ENCODE peak calls at places on chromosomes 4 and X, in nine cellular contexts. One of them, this sample, is unnamed.

GRCh38 chr4:116516711-116517110 is 568.7 kb downstream of the TRAM1L1 start:
- DNase-seq in HS-5: no peak
- DNase-seq in HCT116: no peak
- DNase-seq in OCI-LY7: no peak
- DNase-seq in COR-L47: no peak
- DNase-seq in NCI-H1105 treated with DMSO at 0.1 percent for 48 hours: no peak
- DNase-seq in HCEC 1CT: no peak
- DNase-seq in erythroblast: no peak
- DNase-seq in activated naive CD8-positive, alpha-beta T cell treated with anti-CD3 and anti-CD28 coated beads, Interleukin-2, amount 50 U/mL, for 24 hours: no peak
- DNase-seq in this sample: no peak

GRCh38 chrX:148365233-148365632 is 135.2 kb upstream of the AFF2 start:
- DNase-seq in HCT116: no peak
- DNase-seq in activated naive CD8-positive, alpha-beta T cell treated with anti-CD3 and anti-CD28 coated beads, Interleukin-2, amount 50 U/mL, for 24 hours: no peak
- DNase-seq in HS-5: no peak
- DNase-seq in HCEC 1CT: no peak
- DNase-seq in OCI-LY7: no peak
- DNase-seq in erythroblast: no peak
- DNase-seq in NCI-H1105 treated with DMSO at 0.1 percent for 48 hours: no peak
- DNase-seq in COR-L47: no peak
- DNase-seq in this sample: no peak

GRCh38 chrX:41108007-41108683 is 22.9 kb downstream of the USP9X start:
- DNase-seq in OCI-LY7: no peak
- DNase-seq in activated naive CD8-positive, alpha-beta T cell treated with anti-CD3 and anti-CD28 coated beads, Interleukin-2, amount 50 U/mL, for 24 hours: no peak
- DNase-seq in HS-5: no peak
- DNase-seq in HCT116: no peak
- DNase-seq in COR-L47: no peak
- DNase-seq in HCEC 1CT: no peak
- DNase-seq in NCI-H1105 treated with DMSO at 0.1 percent for 48 hours: no peak
- DNase-seq in erythroblast: no peak
- DNase-seq in this sample: no peak

GRCh38 chr4:3736290-3736689 is 29.9 kb upstream of the ADRA2C start:
- DNase-seq in COR-L47: no peak
- DNase-seq in OCI-LY7: no peak
- DNase-seq in erythroblast: no peak
- DNase-seq in NCI-H1105 treated with DMSO at 0.1 percent for 48 hours: no peak
- DNase-seq in HS-5: no peak
- DNase-seq in HCT116: no peak
- DNase-seq in activated naive CD8-positive, alpha-beta T cell treated with anti-CD3 and anti-CD28 coated beads, Interleukin-2, amount 50 U/mL, for 24 hours: no peak
- DNase-seq in HCEC 1CT: no peak
- DNase-seq in this sample: no peak

GRCh38 chr4:16122784-16123183 is 39.0 kb upstream of the PROM1 start:
- DNase-seq in activated naive CD8-positive, alpha-beta T cell treated with anti-CD3 and anti-CD28 coated beads, Interleukin-2, amount 50 U/mL, for 24 hours: peak
- DNase-seq in HS-5: no peak
- DNase-seq in HCT116: no peak
- DNase-seq in HCEC 1CT: no peak
- DNase-seq in erythroblast: no peak
- DNase-seq in COR-L47: no peak
- DNase-seq in NCI-H1105 treated with DMSO at 0.1 percent for 48 hours: no peak
- DNase-seq in OCI-LY7: no peak
- DNase-seq in this sample: no peak

GRCh38 chrX:118286066-118286758 is 59.7 kb upstream of the WDR44 start:
- DNase-seq in HS-5: no peak
- DNase-seq in COR-L47: no peak
- DNase-seq in OCI-LY7: no peak
- DNase-seq in erythroblast: peak
- DNase-seq in HCT116: no peak
- DNase-seq in HCEC 1CT: no peak
- DNase-seq in NCI-H1105 treated with DMSO at 0.1 percent for 48 hours: no peak
- DNase-seq in activated naive CD8-positive, alpha-beta T cell treated with anti-CD3 and anti-CD28 coated beads, Interleukin-2, amount 50 U/mL, for 24 hours: no peak
- DNase-seq in this sample: no peak

GRCh38 chr4:86091201-86091600 is 268.7 kb downstream of the MAPK10 start:
- DNase-seq in HCT116: no peak
- DNase-seq in erythroblast: no peak
- DNase-seq in activated naive CD8-positive, alpha-beta T cell treated with anti-CD3 and anti-CD28 coated beads, Interleukin-2, amount 50 U/mL, for 24 hours: no peak
- DNase-seq in HS-5: no peak
- DNase-seq in OCI-LY7: no peak
- DNase-seq in NCI-H1105 treated with DMSO at 0.1 percent for 48 hours: no peak
- DNase-seq in HCEC 1CT: peak
- DNase-seq in COR-L47: no peak
- DNase-seq in this sample: no peak

GRCh38 chrX:5042563-5042962 is 1186.1 kb downstream of the NLGN4X start:
- DNase-seq in HCT116: no peak
- DNase-seq in activated naive CD8-positive, alpha-beta T cell treated with anti-CD3 and anti-CD28 coated beads, Interleukin-2, amount 50 U/mL, for 24 hours: no peak
- DNase-seq in HS-5: no peak
- DNase-seq in OCI-LY7: no peak
- DNase-seq in HCEC 1CT: no peak
- DNase-seq in COR-L47: no peak
- DNase-seq in NCI-H1105 treated with DMSO at 0.1 percent for 48 hours: no peak
- DNase-seq in erythroblast: no peak
- DNase-seq in this sample: no peak

GRCh38 chr4:78047366-78047765 is 9.8 kb upstream of the FRAS1 start:
- DNase-seq in OCI-LY7: no peak
- DNase-seq in HCT116: no peak
- DNase-seq in HS-5: no peak
- DNase-seq in HCEC 1CT: no peak
- DNase-seq in erythroblast: no peak
- DNase-seq in NCI-H1105 treated with DMSO at 0.1 percent for 48 hours: no peak
- DNase-seq in COR-L47: no peak
- DNase-seq in activated naive CD8-positive, alpha-beta T cell treated with anti-CD3 and anti-CD28 coated beads, Interleukin-2, amount 50 U/mL, for 24 hours: no peak
- DNase-seq in this sample: no peak

GRCh38 chr4:2291705-2292651 is 30.1 kb upstream of the MXD4 start:
- DNase-seq in COR-L47: no peak
- DNase-seq in HS-5: no peak
- DNase-seq in HCEC 1CT: no peak
- DNase-seq in HCT116: no peak
- DNase-seq in erythroblast: no peak
- DNase-seq in activated naive CD8-positive, alpha-beta T cell treated with anti-CD3 and anti-CD28 coated beads, Interleukin-2, amount 50 U/mL, for 24 hours: no peak
- DNase-seq in NCI-H1105 treated with DMSO at 0.1 percent for 48 hours: no peak
- DNase-seq in OCI-LY7: no peak
- DNase-seq in this sample: no peak

GRCh38 chrX:31706456-31706855 is 634.6 kb upstream of the FTHL17 start:
- DNase-seq in OCI-LY7: no peak
- DNase-seq in HCT116: no peak
- DNase-seq in activated naive CD8-positive, alpha-beta T cell treated with anti-CD3 and anti-CD28 coated beads, Interleukin-2, amount 50 U/mL, for 24 hours: no peak
- DNase-seq in COR-L47: no peak
- DNase-seq in erythroblast: no peak
- DNase-seq in HS-5: no peak
- DNase-seq in NCI-H1105 treated with DMSO at 0.1 percent for 48 hours: no peak
- DNase-seq in HCEC 1CT: no peak
- DNase-seq in this sample: no peak

This sample was measured in keratinocyte.